ENCODE peak calls at places on chromosomes 3 and 15, in seven cellular contexts. V, C, W, O, H, K and X are unnamed samples.

GRCh38 chr3:135393898-135394525 is 571.5 kb upstream of the PPP2R3A start:
- DNase-seq in V (no peak), C (no peak), W (no peak), O (no peak), H (no peak), K (no peak), X (no peak)

GRCh38 chr3:78791745-78792144 is 976.1 kb downstream of the ROBO1 start:
- DNase-seq in V (no peak), C (no peak), W (no peak), O (no peak), H (no peak), K (no peak), X (no peak)

GRCh38 chr3:58564456-58565160 is 12.6 kb downstream of the FAM107A start:
- DNase-seq in V (peak; percentile 90), C (no peak), W (no peak), O (no peak), H (no peak), K (peak; percentile 93), X (no peak)

GRCh38 chr15:40106203-40107161 is 2.2 kb downstream of the BMF start:
- DNase-seq in V (no peak), C (no peak), W (peak; percentile 73), O (no peak), H (no peak), K (no peak), X (no peak)

GRCh38 chr3:135325726-135326245 is 530.7 kb downstream of the EPHB1 start:
- DNase-seq in V (no peak), C (no peak), W (no peak), O (no peak), H (no peak), K (no peak), X (no peak)

GRCh38 chr3:17831366-17831765 is 88.9 kb upstream of the TBC1D5 start:
- DNase-seq in V (no peak), C (no peak), W (no peak), O (no peak), H (no peak), K (peak; percentile 56), X (no peak)

GRCh38 chr3:177410734-177411133 is 213.5 kb upstream of the TBL1XR1 start:
- DNase-seq in V (no peak), C (no peak), W (no peak), O (peak; percentile 6), H (no peak), K (no peak), X (no peak)

GRCh38 chr3:16741890-16742289 is 136.7 kb upstream of the DAZL start:
- DNase-seq in V (peak; percentile 91), C (peak; percentile 13), W (no peak), O (no peak), H (no peak), K (peak; percentile 66), X (no peak)

GRCh38 chr15:84819291-84819768 is 2.2 kb downstream of the ALPK3 start:
- DNase-seq in V (no peak), C (no peak), W (no peak), O (no peak), H (no peak), K (peak; percentile 10), X (no peak)

GRCh38 chr3:77026904-77027634 is 12.8 kb upstream of the ROBO2 start:
- DNase-seq in V (no peak), C (no peak), W (no peak), O (no peak), H (no peak), K (no peak), X (no peak)

GRCh38 chr3:106814231-106814630 is 563.0 kb upstream of the CCDC54 start:
- DNase-seq in V (no peak), C (no peak), W (no peak), O (no peak), H (no peak), K (no peak), X (no peak)

GRCh38 chr15:98874773-98875172 is 132.8 kb downstream of the PGPEP1L start:
- DNase-seq in V (no peak), C (no peak), W (no peak), O (no peak), H (no peak), K (no peak), X (no peak)

GRCh38 chr3:138539352-138539751 is 54.7 kb downstream of the CEP70 start:
- DNase-seq in V (no peak), C (no peak), W (no peak), O (no peak), H (no peak), K (no peak), X (no peak)

GRCh38 chr15:79593119-79593869 is 161.2 kb downstream of the MINAR1 start:
- DNase-seq in V (no peak), C (no peak), W (no peak), O (no peak), H (no peak), K (peak; percentile 33), X (no peak)

GRCh38 chr3:10918011-10918410 is 74.5 kb upstream of the SLC6A1 start:
- DNase-seq in V (no peak), C (no peak), W (no peak), O (no peak), H (no peak), K (no peak), X (no peak)

GRCh38 chr15:39944711-39945110 is 10.8 kb downstream of the EIF2AK4 start:
- DNase-seq in V (no peak), C (no peak), W (no peak), O (no peak), H (no peak), K (no peak), X (no peak)

GRCh38 chr15:80502782-80503181 is 98.6 kb downstream of the ARNT2 start:
- DNase-seq in V (no peak), C (no peak), W (no peak), O (no peak), H (no peak), K (no peak), X (no peak)

GRCh38 chr3:138493804-138494606 is 59.6 kb downstream of the ESYT3 start:
- DNase-seq in V (peak; percentile 52), C (no peak), W (no peak), O (no peak), H (no peak), K (peak; percentile 89), X (no peak)

GRCh38 chr3:87082806-87083440 is 92.0 kb upstream of the VGLL3 start:
- DNase-seq in V (peak; percentile 14), C (no peak), W (no peak), O (no peak), H (peak; percentile 43), K (peak; percentile 85), X (no peak)

GRCh38 chr3:184715943-184716651 is 4.2 kb upstream of the MAGEF1 start:
- DNase-seq in V (no peak), C (no peak), W (no peak), O (no peak), H (no peak), K (no peak), X (no peak)

GRCh38 chr3:65210026-65210814 is 522.4 kb upstream of the ADAMTS9 start:
- DNase-seq in V (no peak), C (no peak), W (no peak), O (no peak), H (no peak), K (no peak), X (no peak)

GRCh38 chr15:59689626-59690236 is 611 bp upstream of the BNIP2 start:
- DNase-seq in V (no peak), C (peak; percentile 31), W (no peak), O (peak; percentile 72), H (peak; percentile 20), K (peak; percentile 77), X (peak; percentile 48)

GRCh38 chr3:9883676-9884554 is 3.9 kb upstream of the CIDEC start:
- DNase-seq in V (no peak), C (no peak), W (no peak), O (no peak), H (no peak), K (peak; percentile 64), X (no peak)

GRCh38 chr15:96234109-96234892 is 96.2 kb upstream of the NR2F2 start:
- DNase-seq in V (no peak), C (no peak), W (peak; percentile 54), O (no peak), H (no peak), K (peak; percentile 88), X (no peak)

GRCh38 chr3:160129459-160130061 is 95.7 kb upstream of the C3orf80 start:
- DNase-seq in V (peak; percentile 96), C (no peak), W (peak; percentile 31), O (no peak), H (no peak), K (peak; percentile 94), X (no peak)

GRCh38 chr3:23668430-23668904 is 137.3 kb upstream of the UBE2E1 start:
- DNase-seq in V (peak; percentile 90), C (no peak), W (no peak), O (no peak), H (no peak), K (peak; percentile 92), X (no peak)

GRCh38 chr15:55802600-55803376 is 59.8 kb upstream of the PRTG start:
- DNase-seq in V (no peak), C (no peak), W (no peak), O (no peak), H (no peak), K (no peak), X (no peak)

GRCh38 chr15:72237286-72238224 is 6.6 kb upstream of the PKM start:
- DNase-seq in V (peak; percentile 91), C (peak; percentile 58), W (peak; percentile 36), O (no peak), H (no peak), K (peak; percentile 98), X (peak; percentile 35)

GRCh38 chr15:27454281-27455060 is 483.5 kb downstream of the GABRG3 start:
- DNase-seq in V (peak; percentile 94), C (no peak), W (no peak), O (no peak), H (no peak), K (peak; percentile 0), X (no peak)

GRCh38 chr15:83657549-83657948 is 3.6 kb downstream of the ADAMTSL3 start:
- DNase-seq in V (no peak), C (no peak), W (no peak), O (no peak), H (peak; percentile 33), K (no peak), X (no peak)

GRCh38 chr15:77040673-77041072 is 30.2 kb downstream of the TSPAN3 start:
- DNase-seq in V (no peak), C (no peak), W (no peak), O (no peak), H (no peak), K (no peak), X (no peak)

GRCh38 chr3:139202226-139202958 is 141.4 kb upstream of the MRPS22 start:
- DNase-seq in V (no peak), C (no peak), W (peak; percentile 54), O (no peak), H (peak; percentile 22), K (peak; percentile 24), X (no peak)

GRCh38 chr3:147493065-147493464 is 83.9 kb downstream of the ZIC1 start:
- DNase-seq in V (no peak), C (no peak), W (no peak), O (no peak), H (no peak), K (no peak), X (no peak)

GRCh38 chr3:48446425-48447193 is at the start of gene ATRIP:
- DNase-seq in V (peak; percentile 67), C (peak; percentile 79), W (peak; percentile 91), O (peak; percentile 83), H (no peak), K (peak; percentile 92), X (peak; percentile 81)

GRCh38 chr3:42159706-42160472 is 68.7 kb downstream of the TRAK1 start:
- DNase-seq in V (peak; percentile 10), C (peak; percentile 5), W (no peak), O (peak; percentile 40), H (peak; percentile 84), K (peak; percentile 17), X (no peak)

GRCh38 chr3:120462409-120462959 is 11.7 kb upstream of the FSTL1 start:
- DNase-seq in V (no peak), C (no peak), W (no peak), O (no peak), H (no peak), K (no peak), X (no peak)

GRCh38 chr15:67101981-67102929 is 36.9 kb downstream of the SMAD3 start:
- DNase-seq in V (peak; percentile 61), C (no peak), W (peak; percentile 80), O (no peak), H (no peak), K (peak; percentile 78), X (peak; percentile 9)